ENCODE peak calls at places on chromosomes 13 and 19, in five cellular contexts. N is tibial artery, K is foreskin fibroblast, P is ovary, G is GM23338. U is an unnamed sample.

GRCh38 chr19:19740755-19741154 is 7.8 kb upstream of the ZNF14 start:
- DNase-seq in G (no peak), P (no peak), K (no peak), N (no peak), U (peak; percentile 25)

GRCh38 chr13:39870197-39870746 is 214.8 kb downstream of the COG6 start:
- DNase-seq in G (no peak), P (no peak), K (no peak), N (no peak), U (no peak)

GRCh38 chr13:99228737-99229691 is 28.4 kb downstream of the UBAC2 start:
- DNase-seq in N (no peak), P (no peak), K (peak; percentile 54), G (no peak), U (peak; percentile 87)

GRCh38 chr19:36528194-36528920 is at the start of gene ZNF260:
- DNase-seq in P (peak; percentile 97), K (peak; percentile 96), G (peak; percentile 99), N (peak; percentile 97), U (peak; percentile 95)

GRCh38 chr13:58852076-58852475 is 1220.5 kb downstream of the PCDH17 start:
- DNase-seq in G (no peak), N (no peak), P (no peak), K (no peak), U (no peak)

GRCh38 chr13:113399755-113400149 is 35.8 kb upstream of the GRTP1 start:
- DNase-seq in K (no peak), N (no peak), G (no peak), P (no peak), U (peak; percentile 8)

GRCh38 chr19:5691930-5692784 is 2.1 kb downstream of the RPL36 start:
- DNase-seq in N (no peak), P (peak; percentile 30), G (peak; percentile 4), K (no peak), U (peak; percentile 93)

GRCh38 chr13:74000906-74001305 is 133.3 kb downstream of the KLF12 start:
- DNase-seq in N (no peak), K (no peak), P (no peak), G (no peak), U (no peak)

GRCh38 chr13:24709186-24709913 is 29.1 kb downstream of the ATP12A start:
- DNase-seq in K (no peak), N (no peak), P (no peak), G (peak; percentile 26), U (no peak)

GRCh38 chr19:41691268-41691970 is 3.3 kb upstream of the CEACAM7 start:
- DNase-seq in G (peak; percentile 78), P (no peak), K (no peak), N (no peak), U (no peak)

GRCh38 chr19:1206063-1206732 is 620 bp downstream of the STK11 start:
- DNase-seq in P (no peak), K (no peak), N (no peak), G (no peak), U (no peak)

GRCh38 chr19:55644842-55645511 is 1.5 kb downstream of the ZNF581 start:
- DNase-seq in G (no peak), P (no peak), K (no peak), N (no peak), U (peak; percentile 87)

GRCh38 chr19:47891923-47892666 is 6.0 kb upstream of the SULT2A1 start:
- DNase-seq in P (peak; percentile 15), K (no peak), G (peak; percentile 15), N (no peak), U (peak; percentile 25)

GRCh38 chr13:24203726-24204295 is 43.3 kb downstream of the SPATA13 start:
- DNase-seq in G (no peak), P (no peak), N (no peak), K (no peak), U (no peak)

GRCh38 chr19:3098515-3099346 is 4.6 kb downstream of the GNA11 start:
- DNase-seq in G (no peak), K (peak; percentile 21), P (no peak), N (peak; percentile 67), U (peak; percentile 96)

GRCh38 chr13:79966039-79966438 is 374.9 kb downstream of the SPRY2 start:
- DNase-seq in K (no peak), P (no peak), N (no peak), G (no peak), U (peak; percentile 45)

GRCh38 chr19:41886761-41887710 is 4.1 kb downstream of the ARHGEF1 start:
- DNase-seq in K (no peak), G (peak; percentile 64), P (no peak), N (no peak), U (peak; percentile 93)

GRCh38 chr19:42475366-42475765 is 32.6 kb upstream of the CXCL17 start:
- DNase-seq in K (no peak), P (no peak), N (no peak), G (peak; percentile 70), U (no peak)

GRCh38 chr13:110559429-110559943 is 2.0 kb downstream of the RAB20 start:
- DNase-seq in P (peak; percentile 48), G (no peak), K (peak; percentile 44), N (peak; percentile 55), U (peak; percentile 97)

GRCh38 chr19:5103061-5103701 is 134.3 kb downstream of the KDM4B start:
- DNase-seq in G (no peak), N (peak; percentile 45), P (no peak), K (no peak), U (peak; percentile 95)

GRCh38 chr13:44842158-44842557 is 147.1 kb downstream of the NUFIP1 start:
- DNase-seq in N (no peak), G (no peak), P (no peak), K (peak; percentile 45), U (peak; percentile 89)

GRCh38 chr19:34678085-34678412 is 571 bp downstream of the ZNF302 start:
- DNase-seq in G (no peak), P (no peak), K (no peak), N (no peak), U (no peak)

GRCh38 chr19:46173886-46174475 is 25.9 kb downstream of the IGFL2 start:
- DNase-seq in G (peak; percentile 26), K (no peak), N (no peak), P (no peak), U (no peak)

GRCh38 chr13:46831588-46832194 is 34.7 kb upstream of the ESD start:
- DNase-seq in P (no peak), G (peak; percentile 71), N (no peak), K (peak; percentile 48), U (no peak)

GRCh38 chr19:15562861-15563260 is 52.2 kb upstream of the CYP4F8 start:
- DNase-seq in G (no peak), P (no peak), N (no peak), K (peak; percentile 25), U (no peak)

GRCh38 chr13:27147530-27148170 is 24.0 kb downstream of the USP12 start:
- DNase-seq in G (no peak), P (no peak), N (no peak), K (no peak), U (no peak)

GRCh38 chr13:98771838-98772611 is 19.6 kb upstream of the SLC15A1 start:
- DNase-seq in G (no peak), K (no peak), N (no peak), P (no peak), U (no peak)

GRCh38 chr19:38057954-38058690 is 151.1 kb downstream of the SIPA1L3 start:
- DNase-seq in K (no peak), N (no peak), G (no peak), P (no peak), U (peak; percentile 80)

GRCh38 chr19:18309525-18310064 is 13.3 kb downstream of the LSM4 start:
- DNase-seq in K (no peak), G (no peak), N (no peak), P (no peak), U (peak; percentile 17)

GRCh38 chr19:6378036-6378435 is 2.3 kb upstream of the PSPN start:
- DNase-seq in K (no peak), G (peak; percentile 44), P (no peak), N (no peak), U (peak; percentile 86)

GRCh38 chr13:110759710-110760109 is 46.2 kb downstream of the ING1 start:
- DNase-seq in K (peak; percentile 58), P (no peak), N (no peak), G (no peak), U (peak; percentile 86)

GRCh38 chr13:74215420-74215819 is 81.2 kb upstream of the KLF12 start:
- DNase-seq in G (no peak), P (no peak), N (no peak), K (no peak), U (no peak)

DNA sequence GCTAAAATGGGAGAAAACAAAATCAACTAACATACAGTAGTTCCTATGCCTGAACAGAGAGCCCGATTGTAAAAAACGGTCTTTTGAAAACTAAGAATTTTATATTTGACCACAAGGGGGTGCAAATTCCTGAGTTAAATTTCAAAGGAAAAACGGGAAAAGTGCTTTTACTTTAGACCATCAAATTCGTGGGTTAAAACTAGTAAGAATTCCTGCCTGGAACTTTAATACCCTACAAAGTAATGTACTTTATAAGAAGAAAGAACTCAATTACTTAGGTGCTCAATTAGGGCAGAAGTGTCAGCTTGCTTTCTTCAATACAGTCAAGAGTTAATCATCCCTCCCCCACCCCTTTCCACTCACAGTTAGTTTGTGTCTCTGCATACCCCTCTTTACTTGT is 69.8 kb downstream of the KCNRG start:
- DNase-seq in P (no peak), N (no peak), G (peak; percentile 78), K (no peak), U (peak; percentile 72)
- H3K4me3 ChIP-seq in P (no peak overlapping the region), N (no peak overlapping the region), G (peak overlapping the region; percentile 9), K (peak overlapping the region; percentile 24), U (peak overlapping the region; percentile 45)

DNA sequence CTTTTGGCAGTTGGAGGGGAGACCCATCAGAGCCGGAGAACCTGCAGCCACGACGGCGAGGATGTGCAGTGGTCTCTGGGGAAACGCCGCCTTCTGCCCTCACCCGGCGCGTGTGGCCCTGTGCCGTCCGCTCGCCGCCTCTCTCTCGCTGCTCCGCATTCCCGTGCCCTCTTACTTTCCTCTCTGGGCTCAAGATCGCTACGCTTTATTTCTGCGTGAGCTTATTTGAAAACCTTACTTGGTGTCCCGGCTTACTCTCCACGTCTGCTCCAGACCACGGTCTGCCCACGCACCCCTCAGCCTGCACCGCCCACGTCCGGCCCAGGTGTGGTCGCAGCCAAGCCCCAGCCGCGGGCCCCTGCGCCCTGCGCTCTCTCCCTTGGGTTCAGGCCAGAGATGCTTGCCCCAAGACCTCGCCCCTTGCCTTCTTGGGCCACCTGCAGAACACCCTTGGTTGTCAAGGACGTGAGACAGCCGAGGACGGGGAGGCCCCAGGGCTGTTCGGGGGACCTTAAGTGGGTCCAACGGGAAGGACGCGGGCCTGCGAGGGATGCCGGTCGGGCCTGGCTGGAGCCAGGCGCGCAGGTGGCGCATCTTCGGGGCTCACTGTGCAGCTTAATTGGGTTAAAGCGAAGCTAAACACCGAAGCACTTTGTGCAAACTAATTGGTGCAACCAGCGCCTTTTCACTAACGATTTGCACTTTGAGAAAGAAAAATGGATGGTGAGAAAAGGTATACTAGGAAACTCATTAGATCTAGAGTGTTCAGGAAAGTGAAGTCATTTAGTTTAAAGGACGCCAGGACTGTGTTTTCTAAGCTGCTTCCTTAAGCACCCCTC is 2.1 kb upstream of the MAB21L1 start:
- DNase-seq in N (no peak), K (peak; percentile 32), P (no peak), G (peak; percentile 65), U (no peak)
- H3K4me3 ChIP-seq in N (no peak overlapping the region), K (peak overlapping the region; percentile 89), P (no peak overlapping the region), G (peak overlapping the region; percentile 63), U (no peak overlapping the region)

GRCh38 chr13:97100821-97101220 is 106.5 kb upstream of the OXGR1 start:
- DNase-seq in K (no peak), N (no peak), G (no peak), P (no peak), U (no peak)
- H3K4me3 ChIP-seq in K (no peak overlapping the region), N (no peak overlapping the region), G (no peak overlapping the region), P (no peak overlapping the region), U (no peak overlapping the region)

DNA sequence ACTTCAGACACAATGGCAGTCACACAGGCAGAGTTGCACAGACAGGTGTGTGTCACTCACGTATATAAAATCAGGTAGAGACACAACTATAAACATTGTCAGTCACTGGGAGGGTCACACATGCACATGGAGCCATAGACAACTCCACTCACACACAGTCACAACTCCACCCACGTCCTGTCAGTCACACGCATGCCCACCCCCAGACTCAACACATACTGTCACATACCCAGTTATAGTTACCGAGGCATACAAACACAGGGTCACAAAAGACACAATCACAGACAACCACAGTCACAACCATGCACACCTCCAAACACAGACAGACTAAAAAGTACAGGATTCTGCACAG is 1.5 kb downstream of the NUMBL start:
- DNase-seq in K (no peak), P (no peak), G (no peak), N (no peak), U (peak; percentile 47)
- H3K4me3 ChIP-seq in K (peak overlapping the region; percentile 98), P (peak overlapping the region; percentile 61), G (peak overlapping the region; percentile 78), N (peak overlapping the region; percentile 86), U (peak overlapping the region; percentile 94)

U was measured in osteoblast.